ENCODE peak calls at places on chromosome 11, in nine cellular contexts. C, L, R, W, X, I, J, D and P are unnamed samples.

GRCh38 chr11:3984896-3985295 is 109.7 kb upstream of the RRM1 start:
- DNase-seq in I (peak), J (no peak), D (no peak), R (no peak), C (no peak), X (no peak), L (no peak), W (no peak), P (no peak)

GRCh38 chr11:93525601-93526000 is 17.6 kb downstream of the SMCO4 start:
- DNase-seq in L (no peak), I (no peak), X (peak), R (no peak), W (peak), D (no peak), J (no peak), C (no peak), P (no peak)

GRCh38 chr11:61650781-61651571 is 29.2 kb upstream of the DAGLA start:
- DNase-seq in R (no peak), J (no peak), L (no peak), X (peak), I (peak), D (no peak), W (no peak), C (no peak), P (no peak)

GRCh38 chr11:35364101-35364780 is 55.1 kb downstream of the SLC1A2 start:
- DNase-seq in D (peak), C (peak), L (peak), J (peak), X (peak), R (peak), W (peak), I (no peak), P (no peak)

GRCh38 chr11:70145841-70146240 is 57.3 kb upstream of the FADD start:
- DNase-seq in L (no peak), J (no peak), R (no peak), W (no peak), C (no peak), I (no peak), D (no peak), X (no peak), P (no peak)

GRCh38 chr11:22656128-22656527 is 10.3 kb upstream of the GAS2 start:
- DNase-seq in C (no peak), R (no peak), I (no peak), L (no peak), W (no peak), J (no peak), X (no peak), D (no peak), P (no peak)

GRCh38 chr11:100581318-100581717 is 105.8 kb upstream of the ARHGAP42 start:
- DNase-seq in X (peak), C (no peak), W (no peak), L (no peak), D (no peak), I (no peak), J (no peak), R (no peak), P (no peak)

GRCh38 chr11:313787-314547 is at the start of gene IFITM1:
- DNase-seq in C (peak), R (no peak), W (no peak), I (no peak), X (peak), D (no peak), J (peak), L (peak), P (no peak)

GRCh38 chr11:9020881-9021280 is 17.1 kb upstream of the NRIP3 start:
- DNase-seq in X (no peak), I (no peak), D (no peak), C (no peak), J (no peak), R (no peak), L (no peak), W (peak), P (no peak)

GRCh38 chr11:62501432-62501891 is 45.1 kb downstream of the AHNAK start:
- DNase-seq in L (no peak), D (no peak), X (peak), C (peak), J (no peak), R (peak), W (no peak), I (no peak), P (no peak)

GRCh38 chr11:115244758-115245157 is 259.5 kb downstream of the CADM1 start:
- DNase-seq in R (no peak), L (no peak), W (no peak), C (no peak), I (no peak), D (no peak), J (no peak), X (no peak), P (no peak)

DNA sequence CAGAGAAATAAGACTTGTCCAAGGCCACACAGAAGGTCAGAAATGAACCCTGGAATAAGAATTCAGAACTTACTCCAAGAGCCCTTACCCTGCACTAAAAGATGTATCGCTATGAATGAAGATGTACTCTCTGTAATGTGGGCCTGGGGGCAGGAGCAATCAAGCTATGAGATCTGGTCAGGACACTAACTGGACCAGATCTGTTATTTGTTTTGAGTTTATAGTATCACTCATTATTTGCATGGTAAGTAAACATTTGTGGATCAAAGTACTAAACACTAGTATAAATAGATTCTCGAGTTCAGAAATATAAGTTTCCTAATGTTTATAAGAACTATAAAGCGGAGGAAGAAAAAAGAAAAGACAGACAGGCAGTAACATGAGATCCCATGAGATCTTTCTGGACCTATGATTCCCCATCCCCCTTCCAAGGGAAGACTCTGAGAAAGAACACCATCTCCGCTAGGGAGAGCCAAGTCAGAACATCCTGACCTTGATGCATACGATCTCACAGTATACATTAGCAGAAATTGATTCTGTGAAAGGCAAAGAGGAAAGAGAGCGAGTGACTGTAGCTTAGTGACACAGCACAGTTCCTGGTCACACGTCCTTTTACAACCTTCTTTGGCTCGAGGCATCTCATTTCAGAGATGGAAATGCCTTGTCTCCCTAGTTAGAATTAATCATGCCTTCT is 71.2 kb downstream of the USP35 start:
- DNase-seq in D (no peak), J (no peak), C (no peak), X (no peak), R (no peak), I (no peak), W (no peak), L (no peak), P (no peak)
- TF ChIP-seq CTCF in D (no peak), J (no peak), C (no peak), X (no peak), R (no peak), I (no peak), W (no peak), L (no peak), P (no peak)

DNA sequence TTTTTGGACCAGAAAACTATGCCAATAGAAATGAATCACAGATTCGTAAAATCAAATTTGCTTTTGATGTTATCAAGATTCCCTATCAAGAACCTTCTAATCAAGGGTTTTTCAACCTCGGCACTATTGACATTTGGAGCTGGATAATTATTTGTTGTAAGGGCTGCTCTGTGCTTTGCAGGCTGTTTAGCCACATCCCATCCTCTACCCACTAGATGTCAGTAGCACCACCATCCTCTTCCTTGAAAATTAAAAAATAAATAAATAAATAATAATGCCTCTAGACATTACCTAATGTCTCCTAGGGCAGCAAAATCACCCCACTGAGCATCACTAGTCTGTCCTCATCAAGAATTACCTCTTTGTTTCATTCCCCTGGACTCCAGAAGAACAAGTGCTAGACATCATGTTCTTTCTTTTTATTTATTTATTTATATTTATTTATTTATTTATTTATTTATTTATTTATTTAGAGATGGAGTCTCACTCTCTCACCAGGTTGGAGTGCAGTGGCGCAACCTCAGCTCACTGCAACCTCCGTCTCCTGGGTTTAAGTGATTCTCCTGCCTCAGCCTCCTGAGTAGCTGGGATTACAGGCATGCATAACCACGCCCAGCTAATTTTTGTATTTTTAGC is 744.7 kb downstream of the KCNA4 start:
- DNase-seq in J (peak), W (peak), R (no peak), X (peak), I (no peak), L (no peak), C (no peak), D (no peak), P (no peak)
- TF ChIP-seq CTCF in J (peak), W (peak), R (no peak), X (no peak), I (no peak), L (peak), C (no peak), D (peak), P (peak)

GRCh38 chr11:14775897-14776296 is 116.1 kb downstream of the CYP2R1 start:
- DNase-seq in R (no peak), D (no peak), L (no peak), W (no peak), I (no peak), C (no peak), J (no peak), X (no peak), P (no peak)

GRCh38 chr11:14774738-14775137 is 117.3 kb downstream of the CYP2R1 start:
- DNase-seq in I (no peak), X (no peak), C (no peak), J (peak), D (no peak), R (no peak), L (no peak), W (no peak), P (no peak)

GRCh38 chr11:14768789-14769188 is 123.2 kb downstream of the CYP2R1 start:
- DNase-seq in D (no peak), L (no peak), C (no peak), R (no peak), J (no peak), X (no peak), I (no peak), W (no peak), P (no peak)

DNA sequence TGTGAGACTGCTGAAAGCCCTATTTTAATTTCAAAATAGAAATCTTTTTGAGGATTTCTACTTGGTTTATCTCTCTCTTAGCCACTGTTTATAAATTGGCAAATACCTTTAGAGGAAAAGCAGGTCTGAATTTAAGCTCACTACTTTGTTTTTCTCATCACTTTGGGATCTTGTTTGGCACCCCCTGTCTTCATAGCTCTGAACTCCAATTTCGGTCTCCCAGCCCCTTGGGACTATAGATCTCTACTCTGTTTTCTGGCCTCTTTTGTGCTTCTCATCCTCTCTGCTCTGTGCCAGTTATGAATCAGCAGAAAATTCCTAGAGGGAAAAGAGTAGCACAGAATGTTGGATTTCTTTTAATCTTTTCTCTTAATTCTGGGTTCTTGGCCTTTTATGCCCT is 118.3 kb downstream of the CYP2R1 start:
- DNase-seq in I (no peak), C (no peak), J (no peak), R (no peak), W (no peak), X (no peak), D (no peak), L (no peak), P (no peak)
- TF ChIP-seq CTCF in I (no peak), C (no peak), J (peak), R (no peak), W (peak), X (no peak), D (no peak), L (no peak), P (no peak)

DNA sequence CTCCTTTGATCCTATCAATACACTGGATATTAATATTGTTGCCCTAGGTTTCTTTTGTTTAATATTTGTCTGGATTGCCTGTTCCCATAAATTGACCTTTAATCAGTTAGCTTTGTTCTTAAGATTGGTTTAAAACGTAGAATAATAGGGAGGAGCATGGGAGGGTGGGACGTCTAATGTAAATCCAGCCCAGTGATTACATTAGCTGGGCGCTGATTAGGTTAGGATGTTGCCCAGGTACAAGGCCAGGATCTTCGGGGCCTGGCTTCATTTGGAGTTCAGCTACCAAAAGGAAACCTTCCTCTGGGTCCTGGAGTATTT is at the start of gene SRSF8:
- DNase-seq in W (no peak), J (no peak), D (no peak), I (no peak), X (no peak), L (no peak), C (no peak), R (no peak), P (no peak)
- TF ChIP-seq CTCF in W (no peak), J (no peak), D (no peak), I (no peak), X (no peak), L (no peak), C (no peak), R (no peak), P (no peak)

DNA sequence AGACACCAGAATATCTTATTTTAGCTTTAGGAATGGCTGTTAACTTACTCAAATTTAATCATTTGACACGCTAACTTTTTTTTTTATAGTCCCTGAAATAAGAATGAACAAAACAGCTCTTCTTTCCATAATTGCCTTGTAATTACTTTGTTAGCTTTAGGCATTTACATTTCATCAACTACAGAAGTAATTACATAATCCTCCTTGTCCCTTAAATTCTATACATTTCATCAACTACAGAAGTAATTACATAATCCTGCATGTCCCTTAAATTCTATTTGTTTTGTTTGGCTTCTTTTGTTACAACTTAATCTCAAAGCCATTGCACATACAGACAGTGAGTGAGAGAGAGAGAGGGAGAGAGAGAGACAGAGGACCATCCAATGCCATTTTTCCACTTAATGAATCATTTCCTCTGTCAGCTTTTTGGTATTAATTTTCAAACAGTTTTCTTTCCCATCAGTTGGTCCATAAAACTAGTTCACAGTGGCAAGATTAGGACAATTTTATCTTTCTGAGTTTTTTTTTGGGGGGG is 873.2 kb downstream of the METTL15 start:
- DNase-seq in W (peak), J (no peak), L (no peak), D (no peak), X (no peak), R (no peak), C (no peak), I (no peak), P (no peak)
- TF ChIP-seq CTCF in W (no peak), J (no peak), L (no peak), D (no peak), X (no peak), R (no peak), C (no peak), I (no peak), P (no peak)

GRCh38 chr11:46537121-46537520 is 56.7 kb downstream of the AMBRA1 start:
- DNase-seq in L (no peak), W (no peak), C (no peak), I (no peak), J (no peak), R (no peak), D (no peak), X (no peak), P (no peak)

GRCh38 chr11:46543564-46543963 is 50.3 kb downstream of the AMBRA1 start:
- DNase-seq in L (no peak), I (peak), X (no peak), R (no peak), W (no peak), C (no peak), J (no peak), D (no peak), P (no peak)

GRCh38 chr11:46537851-46538295 is 56.0 kb downstream of the AMBRA1 start:
- DNase-seq in R (peak), J (peak), W (peak), X (peak), L (no peak), D (peak), C (peak), I (peak), P (peak)

GRCh38 chr11:46547579-46547978 is 46.2 kb downstream of the AMBRA1 start:
- DNase-seq in I (no peak), J (no peak), R (no peak), D (no peak), C (no peak), W (no peak), L (no peak), X (no peak), P (no peak)

DNA sequence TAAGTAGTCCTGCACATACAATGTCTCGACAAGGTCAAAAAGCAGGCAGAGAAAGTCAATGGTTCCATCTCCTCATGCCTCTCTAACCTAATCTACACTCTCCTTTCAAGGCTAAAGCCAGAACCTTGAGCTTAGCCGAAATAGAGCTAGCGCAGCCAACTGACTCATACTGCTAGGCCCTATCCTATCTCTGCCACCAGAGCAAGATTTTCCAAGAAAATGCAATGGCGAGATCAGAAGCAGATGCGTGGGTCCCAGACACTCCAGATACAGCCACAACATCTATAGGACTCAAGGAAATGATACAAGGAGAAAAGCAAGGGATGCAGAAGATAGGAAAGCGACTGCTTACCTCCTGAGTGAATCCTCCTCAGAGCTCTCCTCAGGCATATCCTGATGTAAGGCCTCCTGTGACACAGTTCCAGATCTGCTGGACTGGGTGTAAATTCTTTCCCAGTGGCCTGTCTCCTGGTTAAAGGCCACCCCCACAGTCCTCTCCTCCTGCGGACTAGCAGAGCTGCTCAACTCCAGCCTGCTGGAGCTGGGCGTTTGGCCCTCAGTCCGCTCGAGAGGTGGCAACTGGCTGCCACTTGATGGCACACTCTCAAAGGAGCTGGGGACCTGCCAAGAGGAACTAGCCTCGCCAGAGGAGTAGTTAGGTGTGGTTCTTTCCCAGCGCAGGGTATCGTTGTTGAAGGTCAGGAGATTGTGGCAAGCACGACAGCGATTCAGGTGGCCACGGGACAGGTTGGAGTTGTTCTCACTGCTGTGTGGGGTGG is 52.0 kb downstream of the AMBRA1 start:
- DNase-seq in R (peak), W (no peak), J (no peak), C (peak), L (no peak), X (peak), D (peak), I (peak), P (no peak)
- TF ChIP-seq CTCF in R (no peak), W (no peak), J (no peak), C (no peak), L (no peak), X (no peak), D (no peak), I (peak), P (peak)